ENCODE peak calls at places on chromosomes 4 and X, in nine cellular contexts. E is iris pigment epithelial cell; K is naive thymus-derived CD8-positive, alpha-beta T cell; D is body of pancreas; R is left cardiac atrium; G is GM19239; C is sciatic nerve; S is fibroblast of pulmonary artery; H is astrocyte of the spinal cord. M is an unnamed sample.

GRCh38 chr4:158824425-158825274 is 55.8 kb downstream of the FNIP2 start:
- DNase-seq in E (peak; percentile 46), K (no peak), D (peak; percentile 57), R (no peak), G (no peak), C (no peak), S (peak; percentile 44), H (peak; percentile 28), M (peak; percentile 89)

GRCh38 chr4:77818667-77819408 is at the start of gene CNOT6L:
- DNase-seq in E (peak; percentile 83), K (peak; percentile 94), D (peak; percentile 82), R (peak; percentile 85), G (peak; percentile 41), C (peak; percentile 84), S (peak; percentile 72), H (peak; percentile 74), M (peak; percentile 85)

GRCh38 chr4:118265312-118266144 is 87.3 kb downstream of the PRSS12 start:
- DNase-seq in E (peak; percentile 21), K (peak; percentile 33), D (peak; percentile 68), R (peak; percentile 22), G (no peak), C (no peak), S (peak; percentile 10), H (no peak), M (peak; percentile 23)

GRCh38 chr4:35463251-35463952 is 780.9 kb downstream of the ARAP2 start:
- DNase-seq in E (no peak), K (no peak), D (no peak), R (no peak), G (no peak), C (no peak), S (no peak), H (no peak), M (no peak)

GRCh38 chr4:78609580-78609979 is 58.0 kb downstream of the ANXA3 start:
- DNase-seq in E (no peak), K (no peak), D (no peak), R (no peak), G (no peak), C (no peak), S (no peak), H (no peak), M (no peak)

GRCh38 chr4:52852696-52853095 is 9.4 kb upstream of the RASL11B start:
- DNase-seq in E (no peak), K (no peak), D (no peak), R (no peak), G (no peak), C (no peak), S (no peak), H (no peak), M (peak; percentile 32)

GRCh38 chr4:22942920-22943559 is 250.3 kb downstream of the GBA3 start:
- DNase-seq in E (no peak), K (no peak), D (no peak), R (no peak), G (no peak), C (no peak), S (no peak), H (no peak), M (no peak)

GRCh38 chrX:17547658-17548057 is 172.7 kb downstream of the NHS start:
- DNase-seq in E (peak; percentile 86), K (no peak), D (peak; percentile 92), R (peak; percentile 64), G (no peak), C (peak; percentile 69), S (peak; percentile 83), H (peak; percentile 91), M (peak; percentile 86)

GRCh38 chr4:180999217-180999616 is 1244.0 kb upstream of the TENM3 start:
- DNase-seq in E (no peak), K (no peak), D (no peak), R (no peak), G (no peak), C (no peak), S (no peak), H (no peak), M (no peak)

GRCh38 chr4:80340036-80340435 is 4.5 kb downstream of the CFAP299 start:
- DNase-seq in E (peak; percentile 7), K (no peak), D (no peak), R (no peak), G (no peak), C (no peak), S (peak; percentile 47), H (no peak), M (no peak)

GRCh38 chr4:1812720-1813119 is 19.6 kb downstream of the FGFR3 start:
- DNase-seq in E (no peak), K (no peak), D (peak; percentile 72), R (no peak), G (no peak), C (no peak), S (no peak), H (no peak), M (no peak)

GRCh38 chr4:70761276-70761816 is 39.6 kb downstream of the RUFY3 start:
- DNase-seq in E (no peak), K (no peak), D (no peak), R (no peak), G (no peak), C (no peak), S (no peak), H (no peak), M (no peak)

GRCh38 chrX:37815366-37815765 is 32.0 kb downstream of the DYNLT3 start:
- DNase-seq in E (no peak), K (no peak), D (no peak), R (no peak), G (no peak), C (no peak), S (no peak), H (no peak), M (no peak)

GRCh38 chr4:1249731-1250526 is 999 bp upstream of the CTBP1 start:
- DNase-seq in E (peak; percentile 74), K (peak; percentile 62), D (peak; percentile 54), R (peak; percentile 60), G (peak; percentile 59), C (peak; percentile 74), S (peak; percentile 46), H (peak; percentile 24), M (peak; percentile 33)

GRCh38 chrX:13373027-13373806 is 53.4 kb upstream of the ATXN3L start:
- DNase-seq in E (peak; percentile 55), K (no peak), D (no peak), R (no peak), G (no peak), C (no peak), S (no peak), H (no peak), M (no peak)

GRCh38 chr4:122218762-122219161 is 66.6 kb downstream of the BLTP1 start:
- DNase-seq in E (peak; percentile 10), K (peak; percentile 2), D (no peak), R (no peak), G (no peak), C (no peak), S (peak; percentile 21), H (peak; percentile 9), M (peak; percentile 39)

GRCh38 chr4:71065991-71066390 is 72.5 kb downstream of the DCK start:
- DNase-seq in E (no peak), K (no peak), D (no peak), R (no peak), G (no peak), C (no peak), S (no peak), H (no peak), M (no peak)

GRCh38 chr4:187393546-187394344 is 601.8 kb upstream of the ZFP42 start:
- DNase-seq in E (peak; percentile 29), K (no peak), D (no peak), R (no peak), G (no peak), C (no peak), S (no peak), H (peak; percentile 3), M (no peak)

GRCh38 chr4:85147481-85148076 is 181.1 kb upstream of the WDFY3 start:
- DNase-seq in E (peak; percentile 77), K (peak; percentile 2), D (peak; percentile 74), R (peak; percentile 47), G (peak; percentile 16), C (peak; percentile 65), S (peak; percentile 80), H (peak; percentile 73), M (peak; percentile 56)

GRCh38 chr4:12884846-12885796 is 599.0 kb downstream of the RAB28 start:
- DNase-seq in E (no peak), K (no peak), D (no peak), R (no peak), G (no peak), C (no peak), S (no peak), H (no peak), M (no peak)

GRCh38 chr4:36533944-36534343 is 252.5 kb downstream of the DTHD1 start:
- DNase-seq in E (no peak), K (no peak), D (no peak), R (no peak), G (no peak), C (no peak), S (no peak), H (no peak), M (no peak)

GRCh38 chr4:163193717-163194116 is 27.0 kb upstream of the NAF1 start:
- DNase-seq in E (no peak), K (no peak), D (no peak), R (no peak), G (no peak), C (no peak), S (no peak), H (no peak), M (no peak)

GRCh38 chr4:166622425-166622977 is 611.8 kb downstream of the SPOCK3 start:
- DNase-seq in E (no peak), K (no peak), D (no peak), R (no peak), G (no peak), C (no peak), S (no peak), H (no peak), M (no peak)

GRCh38 chr4:176207839-176208238 is 12.5 kb upstream of the SPATA4 start:
- DNase-seq in E (no peak), K (no peak), D (no peak), R (no peak), G (no peak), C (no peak), S (no peak), H (no peak), M (no peak)

GRCh38 chr4:156672924-156673323 is 298.7 kb downstream of the PDGFC start:
- DNase-seq in E (peak; percentile 16), K (no peak), D (no peak), R (no peak), G (no peak), C (no peak), S (no peak), H (peak; percentile 22), M (no peak)

GRCh38 chrX:109773374-109773773 is 40.3 kb upstream of the ACSL4 start:
- DNase-seq in E (no peak), K (no peak), D (no peak), R (no peak), G (no peak), C (no peak), S (no peak), H (no peak), M (no peak)

GRCh38 chr4:17469931-17470674 is 41.8 kb downstream of the QDPR start:
- DNase-seq in E (peak; percentile 11), K (no peak), D (no peak), R (no peak), G (no peak), C (no peak), S (peak; percentile 29), H (no peak), M (peak; percentile 47)

GRCh38 chrX:16825306-16826035 is 39.2 kb downstream of the TXLNG start:
- DNase-seq in E (peak; percentile 88), K (no peak), D (no peak), R (no peak), G (no peak), C (no peak), S (peak; percentile 69), H (no peak), M (peak; percentile 46)

GRCh38 chr4:164926301-164926700 is 49.3 kb downstream of the APELA start:
- DNase-seq in E (no peak), K (no peak), D (no peak), R (no peak), G (no peak), C (no peak), S (no peak), H (no peak), M (no peak)

GRCh38 chr4:182306792-182307507 is 63.7 kb downstream of the TENM3 start:
- DNase-seq in E (peak; percentile 28), K (no peak), D (no peak), R (no peak), G (no peak), C (no peak), S (no peak), H (peak; percentile 36), M (peak; percentile 44)